ENCODE peak calls at places on chromosomes 3 and 15, in seven cellular contexts. F is NCI-H1436; V is astrocyte; P is A172; O is astrocyte of the spinal cord; T is endothelial cell of umbilical vein; Q is activated CD4-positive, alpha-beta T cell treated with anti-CD3 and anti-CD28 coated beads for 36 hours. X is an unnamed sample.

GRCh38 chr15:62482715-62483429 is 317.8 kb upstream of the C2CD4B start:
- DNase-seq in F (no peak), V (peak), P (peak), O (no peak), T (no peak), Q (peak), X (no peak)

GRCh38 chr15:91407237-91407889 is 307.3 kb downstream of the SV2B start:
- DNase-seq in F (no peak), V (peak), P (peak), O (peak), T (no peak), Q (peak), X (no peak)

GRCh38 chr3:185729335-185729715 is 95.5 kb downstream of the IGF2BP2 start:
- DNase-seq in F (no peak), V (peak), P (peak), O (peak), T (peak), Q (no peak), X (no peak)

GRCh38 chr3:149343951-149344350 is 10.5 kb upstream of the TM4SF18 start:
- DNase-seq in F (no peak), V (no peak), P (no peak), O (no peak), T (no peak), Q (no peak), X (no peak)

GRCh38 chr15:71532994-71533393 is 277.4 kb upstream of the NR2E3 start:
- DNase-seq in F (no peak), V (no peak), P (peak), O (peak), T (no peak), Q (peak), X (no peak)

GRCh38 chr3:138328341-138328740 is 1.3 kb downstream of the NME9 start:
- DNase-seq in F (no peak), V (no peak), P (no peak), O (no peak), T (no peak), Q (no peak), X (no peak)

GRCh38 chr15:28992996-28993719 is 107.4 kb downstream of the APBA2 start:
- DNase-seq in F (no peak), V (peak), P (no peak), O (no peak), T (no peak), Q (no peak), X (peak)

GRCh38 chr3:114899186-114899931 is 247.7 kb downstream of the ZBTB20 start:
- DNase-seq in F (peak), V (peak), P (peak), O (peak), T (no peak), Q (no peak), X (peak)

GRCh38 chr15:85837011-85837433 is 42.3 kb upstream of the KLHL25 start:
- DNase-seq in F (no peak), V (no peak), P (peak), O (peak), T (peak), Q (no peak), X (no peak)

GRCh38 chr3:69305011-69305410 is 80.9 kb downstream of the FRMD4B start:
- DNase-seq in F (no peak), V (peak), P (peak), O (peak), T (peak), Q (peak), X (no peak)

GRCh38 chr15:99054892-99055291 is 47.3 kb upstream of the PGPEP1L start:
- DNase-seq in F (no peak), V (no peak), P (no peak), O (no peak), T (no peak), Q (no peak), X (no peak)

GRCh38 chr3:189824629-189825312 is 193.6 kb downstream of the TP63 start:
- DNase-seq in F (no peak), V (peak), P (peak), O (peak), T (peak), Q (no peak), X (no peak)

GRCh38 chr3:140292684-140293083 is 357.7 kb downstream of the CLSTN2 start:
- DNase-seq in F (no peak), V (peak), P (peak), O (peak), T (no peak), Q (no peak), X (peak)

GRCh38 chr3:61645148-61645547 is 83.8 kb downstream of the PTPRG start:
- DNase-seq in F (no peak), V (no peak), P (no peak), O (no peak), T (no peak), Q (no peak), X (no peak)

GRCh38 chr15:34986326-34987181 is 1.5 kb downstream of the ZNF770 start:
- DNase-seq in F (no peak), V (no peak), P (no peak), O (no peak), T (no peak), Q (no peak), X (no peak)

GRCh38 chr15:88257311-88257901 is 867 bp upstream of the NTRK3 start:
- DNase-seq in F (no peak), V (no peak), P (no peak), O (no peak), T (no peak), Q (peak), X (peak)

GRCh38 chr3:45631486-45631885 is 36.9 kb downstream of the LIMD1 start:
- DNase-seq in F (no peak), V (no peak), P (no peak), O (no peak), T (peak), Q (no peak), X (no peak)

X was measured in globus pallidus.